ENCODE peak calls at places on chromosomes 13 and 19, in ten cellular contexts. I is stimulated activated CD8-positive, alpha-beta memory T cell treated with anti-CD3 and anti-CD28 coated beads, Interleukin-12 subunit alpha, Interleukin-12 subunit beta, amount 100 ng/mL, for 4 hours; P is HuH-7.5; H is EH; R is LoVo; A is CD4-positive, alpha-beta T cell; Q is activated gamma-delta T cell; N is smooth muscle cell of the brain vasculature; X is RWPE1; B is heart right ventricle. C is an unnamed sample.
A peak's percentile ranks its signal among the peaks of the same experiment; 100 is the strongest.

GRCh38 chr19:5470264-5470671 is 15.1 kb downstream of the ZNRF4 start:
- DNase-seq in P (peak; percentile 64), Q (no peak), X (peak; percentile 73), R (peak; percentile 85), N (no peak), A (no peak), I (no peak), B (no peak), H (no peak), C (no peak)

GRCh38 chr19:16085115-16085514 is 8.8 kb downstream of the TPM4 start:
- DNase-seq in I (no peak), H (peak; percentile 58), B (no peak), P (no peak), X (no peak), A (no peak), N (no peak), Q (no peak), R (no peak), C (no peak)

GRCh38 chr13:48496796-48497195 is 36.1 kb downstream of the RCBTB2 start:
- DNase-seq in N (no peak), Q (no peak), A (no peak), I (no peak), H (no peak), B (no peak), R (no peak), X (no peak), P (no peak), C (no peak)

GRCh38 chr19:23983406-23983805 is 68.7 kb downstream of the ZNF726 start:
- DNase-seq in X (no peak), P (no peak), H (peak; percentile 0), B (no peak), A (no peak), N (no peak), Q (no peak), R (no peak), I (no peak), C (no peak)

GRCh38 chr13:113791226-113791625 is 32.2 kb downstream of the TMEM255B start:
- DNase-seq in R (no peak), A (peak; percentile 19), B (no peak), N (no peak), I (no peak), H (no peak), X (no peak), P (no peak), Q (no peak), C (no peak)

GRCh38 chr19:44824758-44825157 is 15.9 kb downstream of the BCAM start:
- DNase-seq in B (no peak), N (no peak), H (no peak), P (no peak), I (no peak), R (no peak), A (no peak), X (no peak), Q (no peak), C (peak; percentile 87)

GRCh38 chr19:24140099-24140498 is 53.1 kb downstream of the ZNF254 start:
- DNase-seq in P (no peak), R (no peak), Q (no peak), B (no peak), A (no peak), I (no peak), X (peak; percentile 2), H (peak; percentile 37), N (no peak), C (no peak)

GRCh38 chr19:4909172-4909896 is at the start of gene UHRF1:
- DNase-seq in X (peak; percentile 51), H (peak; percentile 49), R (no peak), N (no peak), Q (no peak), I (no peak), P (peak; percentile 78), A (no peak), B (no peak), C (peak; percentile 64)

GRCh38 chr19:33226550-33227241 is 1.0 kb upstream of the SLC7A10 start:
- DNase-seq in H (no peak), R (no peak), Q (no peak), X (no peak), B (no peak), A (no peak), N (no peak), P (peak; percentile 70), I (no peak), C (no peak)

GRCh38 chr19:17424743-17425365 is 5.0 kb downstream of the MVB12A start:
- DNase-seq in H (peak; percentile 38), P (no peak), A (no peak), Q (no peak), X (no peak), R (no peak), B (no peak), I (no peak), N (no peak), C (peak; percentile 51)

GRCh38 chr19:10724573-10725071 is 6.7 kb downstream of the DNM2 start:
- DNase-seq in P (no peak), R (no peak), H (peak; percentile 69), X (no peak), N (no peak), I (no peak), B (no peak), Q (no peak), A (no peak), C (no peak)

GRCh38 chr19:32387701-32388392 is 17.7 kb upstream of the DPY19L3 start:
- DNase-seq in H (peak; percentile 60), N (no peak), R (peak; percentile 26), X (no peak), I (no peak), Q (no peak), A (no peak), P (no peak), B (no peak), C (no peak)

GRCh38 chr19:45917421-45918091 is 3.0 kb upstream of the NANOS2 start:
- DNase-seq in Q (no peak), B (no peak), I (no peak), A (no peak), N (no peak), P (no peak), H (no peak), X (no peak), R (no peak), C (no peak)

GRCh38 chr13:40352385-40352778 is 314.1 kb downstream of the FOXO1 start:
- DNase-seq in N (no peak), A (no peak), R (no peak), B (no peak), X (no peak), I (no peak), H (peak; percentile 6), Q (no peak), P (no peak), C (no peak)

GRCh38 chr13:37364024-37364423 is 234.5 kb downstream of the POSTN start:
- DNase-seq in H (no peak), N (no peak), P (no peak), R (no peak), Q (no peak), B (no peak), I (no peak), X (no peak), A (no peak), C (no peak)

GRCh38 chr13:95641291-95641811 is 3.2 kb downstream of the DZIP1 start:
- DNase-seq in P (no peak), I (no peak), B (no peak), Q (no peak), N (no peak), H (peak; percentile 49), R (no peak), A (no peak), X (no peak), C (no peak)

GRCh38 chr13:111429064-111429558 is 108.7 kb downstream of the TEX29 start:
- DNase-seq in X (peak; percentile 39), P (peak; percentile 41), I (no peak), H (peak; percentile 10), Q (no peak), N (no peak), R (peak; percentile 2), A (no peak), B (peak; percentile 17), C (peak; percentile 12)

GRCh38 chr13:72565893-72566292 is 161.5 kb downstream of the MZT1 start:
- DNase-seq in A (no peak), B (no peak), R (peak; percentile 30), P (peak; percentile 16), H (peak; percentile 39), N (peak; percentile 20), X (peak; percentile 11), I (no peak), Q (no peak), C (peak; percentile 75)

GRCh38 chr13:36778083-36778671 is 40.8 kb upstream of the RFXAP start:
- DNase-seq in X (no peak), R (no peak), B (no peak), Q (no peak), A (no peak), H (peak; percentile 53), I (no peak), P (no peak), N (no peak), C (no peak)

GRCh38 chr13:75902166-75903104 is 266.3 kb downstream of the LMO7 start:
- DNase-seq in P (no peak), B (no peak), A (no peak), H (no peak), I (no peak), N (no peak), Q (no peak), R (no peak), X (no peak), C (peak; percentile 40)

GRCh38 chr19:40219721-40220276 is 1.6 kb upstream of the TTC9B start:
- DNase-seq in R (peak; percentile 76), X (peak; percentile 82), P (no peak), Q (no peak), B (no peak), A (no peak), N (no peak), H (peak; percentile 77), I (no peak), C (no peak)

GRCh38 chr13:37097008-37097579 is 8.4 kb downstream of the CSNK1A1L start:
- DNase-seq in R (no peak), H (peak; percentile 78), P (no peak), A (no peak), X (no peak), Q (no peak), N (no peak), I (no peak), B (no peak), C (no peak)

C was measured in NCI-H1092 treated with DMSO at 0.1 percent for 48 hours.